ENCODE peak calls at places on chromosomes 12 and 14, in five cellular contexts. Q, Y, A, B and X are unnamed samples.

GRCh38 chr12:6821674-6822433 is at the start of gene GPR162:
- DNase-seq in Y (no peak), B (no peak), Q (peak), A (peak), X (no peak)

GRCh38 chr12:9363145-9363544 is 154.9 kb upstream of the PZP start:
- DNase-seq in Q (no peak), Y (no peak), B (peak), A (no peak), X (no peak)

GRCh38 chr12:9707864-9708808 is 24.8 kb downstream of the CLECL1 start:
- DNase-seq in Q (peak), B (no peak), A (no peak), Y (peak), X (peak)

GRCh38 chr14:56902413-56902812 is 92.1 kb upstream of the OTX2 start:
- DNase-seq in A (no peak), B (no peak), Q (no peak), Y (no peak), X (no peak)

GRCh38 chr14:52254086-52254485 is 13.4 kb upstream of the PTGDR start:
- DNase-seq in B (no peak), Q (no peak), A (no peak), Y (no peak), X (no peak)

GRCh38 chr12:89083491-89083890 is 268.8 kb downstream of the DUSP6 start:
- DNase-seq in Q (no peak), B (no peak), A (no peak), Y (no peak), X (no peak)

GRCh38 chr14:104373855-104374717 is 205.5 kb upstream of the C14orf180 start:
- DNase-seq in B (no peak), A (no peak), Q (no peak), Y (no peak), X (no peak)

GRCh38 chr14:37936971-37937370 is 270.7 kb upstream of the SSTR1 start:
- DNase-seq in Y (no peak), Q (no peak), B (no peak), A (no peak), X (no peak)

GRCh38 chr12:5138256-5138655 is 94.6 kb downstream of the KCNA5 start:
- DNase-seq in A (no peak), Q (no peak), B (no peak), Y (no peak), X (no peak)

GRCh38 chr12:52155048-52155868 is 36.6 kb downstream of the KRT80 start:
- DNase-seq in Q (no peak), B (no peak), Y (peak), A (no peak), X (peak)

GRCh38 chr12:62866451-62867082 is 68.4 kb downstream of the PPM1H start:
- DNase-seq in Q (peak), B (no peak), A (no peak), Y (no peak), X (no peak)

GRCh38 chr14:92586001-92586947 is 72.7 kb downstream of the RIN3 start:
- DNase-seq in Y (no peak), Q (peak), B (peak), A (peak), X (no peak)

GRCh38 chr14:67622675-67623074 is 3.0 kb downstream of the ARG2 start:
- DNase-seq in A (peak), Y (no peak), Q (peak), B (no peak), X (no peak)

GRCh38 chr14:96799489-96800056 is 2.4 kb downstream of the VRK1 start:
- DNase-seq in B (no peak), Q (no peak), A (no peak), Y (no peak), X (no peak)

GRCh38 chr12:31008241-31008711 is 65.4 kb upstream of the DDX11 start:
- DNase-seq in Y (no peak), Q (no peak), A (no peak), B (no peak), X (no peak)

GRCh38 chr12:14997998-14998397 is 25.2 kb downstream of the PDE6H start:
- DNase-seq in Y (no peak), Q (no peak), A (no peak), B (no peak), X (no peak)

GRCh38 chr12:103241184-103241583 is 254.6 kb downstream of the C12orf42 start:
- DNase-seq in Q (no peak), B (no peak), A (no peak), Y (no peak), X (no peak)

GRCh38 chr12:124680863-124681778 is 113.7 kb upstream of the NCOR2 start:
- DNase-seq in Q (peak), A (no peak), B (peak), Y (peak), X (no peak)

GRCh38 chr12:132163911-132164288 is 19.6 kb downstream of the NOC4L start:
- DNase-seq in Q (no peak), Y (no peak), A (no peak), B (no peak), X (no peak)

GRCh38 chr12:106415134-106415533 is 57.6 kb downstream of the POLR3B start:
- DNase-seq in Q (no peak), A (no peak), Y (no peak), B (no peak), X (no peak)

GRCh38 chr12:13661005-13661887 is 320.2 kb downstream of the GRIN2B start:
- DNase-seq in Q (no peak), A (peak), Y (peak), B (peak), X (peak)

GRCh38 chr12:19967486-19967885 is 400.9 kb upstream of the PDE3A start:
- DNase-seq in Q (peak), Y (no peak), B (peak), A (peak), X (no peak)

GRCh38 chr12:92784795-92785562 is 82.2 kb downstream of the PLEKHG7 start:
- DNase-seq in B (peak), Y (peak), Q (peak), A (no peak), X (no peak)

GRCh38 chr12:84128117-84128991 is 784.2 kb downstream of the SLC6A15 start:
- DNase-seq in Q (no peak), B (no peak), A (no peak), Y (no peak), X (no peak)

GRCh38 chr14:92577321-92577742 is 63.8 kb downstream of the RIN3 start:
- DNase-seq in A (no peak), Y (no peak), B (peak), Q (no peak), X (no peak)

GRCh38 chr14:23237772-23238594 is at the start of gene RNF212B:
- DNase-seq in A (peak), Q (peak), B (no peak), Y (peak), X (peak)

GRCh38 chr14:56059054-56059453 is 59.2 kb upstream of the PELI2 start:
- DNase-seq in Q (no peak), B (no peak), A (no peak), Y (no peak), X (no peak)

GRCh38 chr12:24404086-24404815 is 454.8 kb upstream of the SOX5 start:
- DNase-seq in Q (no peak), A (no peak), B (no peak), Y (no peak), X (no peak)

GRCh38 chr14:31292962-31293616 is 85.5 kb upstream of the HECTD1 start:
- DNase-seq in A (no peak), Q (no peak), B (no peak), Y (no peak), X (no peak)

GRCh38 chr12:105676694-105677093 is 346.2 kb downstream of the C12orf75 start:
- DNase-seq in A (no peak), B (no peak), Q (no peak), Y (peak), X (peak)

GRCh38 chr14:95041477-95042020 is 115.8 kb downstream of the DICER1 start:
- DNase-seq in Y (no peak), A (no peak), Q (no peak), B (no peak), X (peak)

GRCh38 chr14:49972199-49972671 is 79.4 kb downstream of the ARF6 start:
- DNase-seq in Y (peak), B (no peak), Q (no peak), A (no peak), X (peak)

GRCh38 chr14:61482348-61483206 is 161.2 kb downstream of the PRKCH start:
- DNase-seq in Q (no peak), A (no peak), B (no peak), Y (no peak), X (no peak)

GRCh38 chr12:48420031-48420775 is 52.2 kb upstream of the ANP32D start:
- DNase-seq in Q (no peak), Y (no peak), B (no peak), A (no peak), X (no peak)